ENCODE peak calls at places on chromosomes 7 and 10, in four cellular contexts. One of them, this sample, is unnamed.

GRCh38 chr7:128777156-128778123 is 1.8 kb upstream of the OPN1SW start:
- DNase-seq in H1: no peak
- DNase-seq in neuronal stem cell: no peak
- DNase-seq in H9: no peak
- DNase-seq in this sample: peak; percentile 22

GRCh38 chr10:18610517-18610916 is 40.9 kb downstream of the NSUN6 start:
- DNase-seq in H1: no peak
- DNase-seq in neuronal stem cell: peak; percentile 11
- DNase-seq in H9: no peak
- DNase-seq in this sample: peak; percentile 87

GRCh38 chr7:6238309-6238925 is 34.0 kb downstream of the CYTH3 start:
- DNase-seq in H1: no peak
- DNase-seq in neuronal stem cell: no peak
- DNase-seq in H9: no peak
- DNase-seq in this sample: no peak

GRCh38 chr7:127831312-127832212 is 179.6 kb downstream of the SND1 start:
- DNase-seq in H1: no peak
- DNase-seq in neuronal stem cell: no peak
- DNase-seq in H9: no peak
- DNase-seq in this sample: no peak

GRCh38 chr7:157228864-157229422 is 90.2 kb downstream of the UBE3C start:
- DNase-seq in H1: no peak
- DNase-seq in neuronal stem cell: no peak
- DNase-seq in H9: peak; percentile 62
- DNase-seq in this sample: peak; percentile 31

GRCh38 chr10:90571876-90572275 is 286.0 kb downstream of the HTR7 start:
- DNase-seq in H1: no peak
- DNase-seq in neuronal stem cell: no peak
- DNase-seq in H9: no peak
- DNase-seq in this sample: no peak

GRCh38 chr7:150336746-150337145 is 4.7 kb downstream of the RARRES2 start:
- DNase-seq in H1: no peak
- DNase-seq in neuronal stem cell: no peak
- DNase-seq in H9: no peak
- DNase-seq in this sample: no peak

GRCh38 chr7:47336178-47337020 is 245.5 kb downstream of the TNS3 start:
- DNase-seq in H1: no peak
- DNase-seq in neuronal stem cell: no peak
- DNase-seq in H9: no peak
- DNase-seq in this sample: peak; percentile 81

GRCh38 chr10:47311193-47311899 is 10.9 kb upstream of the GDF2 start:
- DNase-seq in H1: no peak
- DNase-seq in neuronal stem cell: no peak
- DNase-seq in H9: no peak
- DNase-seq in this sample: no peak

GRCh38 chr10:86401588-86402282 is 35.1 kb upstream of the GRID1 start:
- DNase-seq in H1: peak; percentile 71
- DNase-seq in neuronal stem cell: no peak
- DNase-seq in H9: no peak
- DNase-seq in this sample: no peak

GRCh38 chr7:129343099-129343700 is 91.0 kb upstream of the STRIP2 start:
- DNase-seq in H1: no peak
- DNase-seq in neuronal stem cell: no peak
- DNase-seq in H9: no peak
- DNase-seq in this sample: peak; percentile 75

GRCh38 chr7:76206633-76207032 is 4.9 kb downstream of the SRRM3 start:
- DNase-seq in H1: no peak
- DNase-seq in neuronal stem cell: no peak
- DNase-seq in H9: no peak
- DNase-seq in this sample: peak; percentile 22

GRCh38 chr10:29119374-29119773 is 169.5 kb upstream of the LYZL1 start:
- DNase-seq in H1: peak; percentile 96
- DNase-seq in neuronal stem cell: no peak
- DNase-seq in H9: peak; percentile 85
- DNase-seq in this sample: peak; percentile 18

GRCh38 chr10:19811517-19811916 is 4.7 kb upstream of the PLXDC2 start:
- DNase-seq in H1: no peak
- DNase-seq in neuronal stem cell: no peak
- DNase-seq in H9: peak; percentile 39
- DNase-seq in this sample: peak; percentile 33

GRCh38 chr7:158821173-158822021 is 7.9 kb downstream of the ESYT2 start:
- DNase-seq in H1: peak; percentile 44
- DNase-seq in neuronal stem cell: no peak
- DNase-seq in H9: no peak
- DNase-seq in this sample: peak; percentile 75

GRCh38 chr10:103281753-103282152 is 4.8 kb downstream of the INA start:
- DNase-seq in H1: peak; percentile 82
- DNase-seq in neuronal stem cell: peak; percentile 66
- DNase-seq in H9: peak; percentile 94
- DNase-seq in this sample: peak; percentile 43

GRCh38 chr10:131980757-131981428 is 830 bp downstream of the BNIP3 start:
- DNase-seq in H1: peak; percentile 66
- DNase-seq in neuronal stem cell: no peak
- DNase-seq in H9: peak; percentile 70
- DNase-seq in this sample: no peak

GRCh38 chr10:62689712-62690111 is 114.8 kb upstream of the ADO start:
- DNase-seq in H1: no peak
- DNase-seq in neuronal stem cell: no peak
- DNase-seq in H9: no peak
- DNase-seq in this sample: no peak
- H3K9ac ChIP-seq in H1: no peak overlapping the region
- H3K9ac ChIP-seq in neuronal stem cell: no peak overlapping the region
- H3K9ac ChIP-seq in H9: no peak overlapping the region
- H3K9ac ChIP-seq in this sample: no peak overlapping the region

GRCh38 chr7:135403302-135403701 is 106.6 kb downstream of the CNOT4 start:
- DNase-seq in H1: no peak
- DNase-seq in neuronal stem cell: no peak
- DNase-seq in H9: no peak
- DNase-seq in this sample: no peak

GRCh38 chr7:135409845-135410545 is 99.9 kb downstream of the CNOT4 start:
- DNase-seq in H1: no peak
- DNase-seq in neuronal stem cell: no peak
- DNase-seq in H9: no peak
- DNase-seq in this sample: no peak

GRCh38 chr7:135407884-135408283 is 102.0 kb downstream of the CNOT4 start:
- DNase-seq in H1: no peak
- DNase-seq in neuronal stem cell: no peak
- DNase-seq in H9: no peak
- DNase-seq in this sample: no peak

GRCh38 chr7:135406908-135407307 is 103.0 kb downstream of the CNOT4 start:
- DNase-seq in H1: no peak
- DNase-seq in neuronal stem cell: no peak
- DNase-seq in H9: no peak
- DNase-seq in this sample: peak; percentile 4

DNA sequence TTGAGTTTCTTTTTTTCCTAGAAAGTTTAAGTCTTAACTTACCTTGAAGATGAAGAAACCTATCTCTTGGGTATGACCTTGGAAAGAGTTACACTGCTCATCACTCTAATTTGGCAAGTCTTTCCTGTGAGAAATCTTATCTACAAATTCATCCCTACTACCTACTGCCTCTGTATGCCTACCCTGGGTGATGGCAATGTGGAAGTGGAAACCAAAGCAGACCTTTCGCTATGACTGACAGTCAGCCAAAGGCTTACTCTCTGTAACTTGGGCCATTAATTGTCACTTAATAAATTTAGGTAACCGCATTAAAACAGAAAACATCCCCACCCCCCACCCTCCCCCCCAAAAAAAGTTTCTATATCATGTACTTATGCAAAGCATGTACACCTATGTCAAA is 103.9 kb downstream of the CNOT4 start:
- DNase-seq in H1: no peak
- DNase-seq in neuronal stem cell: no peak
- DNase-seq in H9: no peak
- DNase-seq in this sample: no peak
- H3K79me1 ChIP-seq in H1: no peaks in the 10 kb centered on the region
- H3K79me1 ChIP-seq in neuronal stem cell: no peaks in the 10 kb centered on the region
- H3K79me1 ChIP-seq in H9: no peaks in the 10 kb centered on the region
- H3K79me1 ChIP-seq in this sample: peaks cover 2% of the 10 kb centered on the region

GRCh38 chr7:102439963-102440795 is 6.8 kb downstream of the ORAI2 start:
- DNase-seq in H1: no peak
- DNase-seq in neuronal stem cell: peak; percentile 48
- DNase-seq in H9: peak; percentile 86
- DNase-seq in this sample: peak; percentile 79
- H3K9ac ChIP-seq in H1: no peak overlapping the region
- H3K9ac ChIP-seq in neuronal stem cell: no peak overlapping the region
- H3K9ac ChIP-seq in H9: no peak overlapping the region
- H3K9ac ChIP-seq in this sample: no peak overlapping the region

GRCh38 chr7:1103009-1103788 is 15.3 kb downstream of the GPER1 start:
- DNase-seq in H1: no peak
- DNase-seq in neuronal stem cell: no peak
- DNase-seq in H9: no peak
- DNase-seq in this sample: no peak

GRCh38 chr7:1101580-1102431 is 13.9 kb downstream of the GPER1 start:
- DNase-seq in H1: no peak
- DNase-seq in neuronal stem cell: no peak
- DNase-seq in H9: no peak
- DNase-seq in this sample: no peak

GRCh38 chr7:1104514-1105179 is 16.7 kb downstream of the GPER1 start:
- DNase-seq in H1: no peak
- DNase-seq in neuronal stem cell: no peak
- DNase-seq in H9: no peak
- DNase-seq in this sample: no peak

GRCh38 chr7:1105189-1105588 is 17.3 kb downstream of the GPER1 start:
- DNase-seq in H1: no peak
- DNase-seq in neuronal stem cell: no peak
- DNase-seq in H9: no peak
- DNase-seq in this sample: no peak

DNA sequence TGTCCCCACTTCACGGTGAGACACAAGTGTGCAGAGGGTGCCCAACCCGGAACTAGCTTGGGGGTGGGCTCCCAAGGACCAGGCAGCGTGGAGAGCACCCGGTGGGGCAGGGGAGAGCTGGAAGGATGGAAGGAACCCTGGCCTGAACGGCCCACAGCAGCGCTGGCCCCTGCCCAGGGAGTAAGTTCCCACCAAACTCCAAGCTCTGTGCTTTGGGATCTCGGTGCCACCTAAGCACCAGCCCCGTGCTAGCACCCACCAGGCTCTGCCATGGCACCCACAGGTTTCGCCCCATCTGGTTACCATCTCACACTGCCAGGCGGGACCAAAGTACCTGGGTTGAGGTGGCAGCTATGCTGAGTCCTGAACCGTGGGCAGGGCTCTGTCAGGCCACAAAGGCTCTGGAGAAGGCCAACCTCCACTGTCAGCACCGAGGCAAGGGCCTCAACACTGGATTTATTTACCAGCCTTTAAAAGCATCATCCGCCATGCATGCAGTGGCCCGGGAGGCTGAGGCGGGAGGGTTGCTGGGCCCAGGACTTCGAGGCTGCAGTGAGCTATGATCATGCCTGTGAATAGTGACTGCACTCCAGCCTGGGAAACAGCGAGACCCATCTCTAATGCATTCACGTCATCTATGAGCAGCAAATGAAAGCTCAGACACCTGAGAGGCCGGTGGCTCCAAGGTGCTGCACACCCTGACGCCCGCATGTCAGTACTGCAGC is 16.0 kb downstream of the GPER1 start:
- DNase-seq in H1: no peak
- DNase-seq in neuronal stem cell: no peak
- DNase-seq in H9: no peak
- DNase-seq in this sample: no peak
- H3K79me1 ChIP-seq in H1: peaks cover 23% of the 10 kb centered on the region
- H3K79me1 ChIP-seq in neuronal stem cell: peaks cover 25% of the 10 kb centered on the region
- H3K79me1 ChIP-seq in H9: peaks cover 5% of the 10 kb centered on the region
- H3K79me1 ChIP-seq in this sample: peaks cover 8% of the 10 kb centered on the region

GRCh38 chr10:6345404-6345803 is 142.7 kb downstream of the PFKFB3 start:
- DNase-seq in H1: no peak
- DNase-seq in neuronal stem cell: no peak
- DNase-seq in H9: no peak
- DNase-seq in this sample: no peak

GRCh38 chr10:6349846-6350245 is 147.1 kb downstream of the PFKFB3 start:
- DNase-seq in H1: no peak
- DNase-seq in neuronal stem cell: no peak
- DNase-seq in H9: no peak
- DNase-seq in this sample: no peak

GRCh38 chr10:6348091-6348862 is 145.5 kb downstream of the PFKFB3 start:
- DNase-seq in H1: no peak
- DNase-seq in neuronal stem cell: no peak
- DNase-seq in H9: no peak
- DNase-seq in this sample: no peak

GRCh38 chr10:6346621-6347020 is 143.9 kb downstream of the PFKFB3 start:
- DNase-seq in H1: no peak
- DNase-seq in neuronal stem cell: no peak
- DNase-seq in H9: no peak
- DNase-seq in this sample: no peak

DNA sequence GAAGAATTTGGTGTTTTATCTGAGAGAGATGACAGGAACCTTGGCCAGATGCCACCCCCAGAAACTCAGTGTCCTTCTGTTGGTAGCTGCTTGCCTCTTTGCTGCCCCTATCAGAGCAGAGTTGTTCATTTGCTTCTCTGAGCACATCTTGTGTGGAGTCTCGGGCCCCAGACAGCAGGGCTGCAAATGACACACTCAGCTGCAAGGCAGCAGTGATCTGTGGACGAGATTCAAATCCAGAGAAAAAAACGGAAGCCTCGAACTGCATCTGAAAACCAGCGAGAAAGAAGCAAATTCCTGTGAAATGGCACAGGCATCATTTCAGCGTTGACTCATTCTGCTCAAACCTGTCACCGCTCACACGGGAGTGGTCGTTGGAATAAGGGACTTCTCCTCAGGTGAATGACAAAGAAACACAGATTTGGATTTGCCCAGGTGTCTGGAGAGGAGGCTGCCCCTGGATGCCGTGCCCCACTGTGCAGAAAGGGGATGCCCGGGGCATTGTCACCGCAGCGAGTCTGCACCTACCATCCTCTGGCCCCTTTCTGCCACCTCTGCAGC is 144.7 kb downstream of the PFKFB3 start:
- DNase-seq in H1: no peak
- DNase-seq in neuronal stem cell: no peak
- DNase-seq in H9: no peak
- DNase-seq in this sample: peak; percentile 7
- H3K9ac ChIP-seq in H1: no peak overlapping the region
- H3K9ac ChIP-seq in neuronal stem cell: no peak overlapping the region
- H3K9ac ChIP-seq in H9: no peak overlapping the region
- H3K9ac ChIP-seq in this sample: no peak overlapping the region